ENCODE peak calls at places on chromosome 11, in four cellular contexts. H, Y, V and E are unnamed samples.

GRCh38 chr11:27656806-27657483 is 43.3 kb downstream of the BDNF start:
- DNase-seq in H (no peak), Y (no peak), V (no peak), E (peak; percentile 25)

GRCh38 chr11:8100605-8101004 is 19.6 kb downstream of the TUB start:
- DNase-seq in H (no peak), Y (no peak), V (no peak), E (no peak)

GRCh38 chr11:74307409-74307808 is 4.0 kb downstream of the P4HA3 start:
- DNase-seq in H (no peak), Y (peak; percentile 68), V (no peak), E (no peak)

GRCh38 chr11:64936539-64936938 is 846 bp upstream of the GPHA2 start:
- DNase-seq in H (no peak), Y (no peak), V (no peak), E (no peak)

GRCh38 chr11:121416909-121417567 is 35.1 kb upstream of the SORL1 start:
- DNase-seq in H (no peak), Y (peak; percentile 48), V (no peak), E (no peak)

GRCh38 chr11:34732831-34733230 is 111.9 kb downstream of the EHF start:
- DNase-seq in H (no peak), Y (no peak), V (no peak), E (no peak)

GRCh38 chr11:76787911-76788596 is 4.9 kb downstream of the TSKU start:
- DNase-seq in H (no peak), Y (peak; percentile 76), V (no peak), E (peak; percentile 90)

GRCh38 chr11:119236490-119236889 is 30.4 kb downstream of the CBL start:
- DNase-seq in H (no peak), Y (peak; percentile 72), V (no peak), E (no peak)

GRCh38 chr11:112689851-112690250 is 271.4 kb upstream of the NCAM1 start:
- DNase-seq in H (no peak), Y (no peak), V (no peak), E (no peak)
- H2BK15ac ChIP-seq in H (no peak overlapping the region), Y (no peak overlapping the region), V (no peak overlapping the region), E (no peak overlapping the region)

GRCh38 chr11:10558288-10558687 is 10.2 kb downstream of the LYVE1 start:
- DNase-seq in H (no peak), Y (no peak), V (no peak), E (no peak)
- H2BK15ac ChIP-seq in H (no peak overlapping the region), Y (no peak overlapping the region), V (no peak overlapping the region), E (no peak overlapping the region)

DNA sequence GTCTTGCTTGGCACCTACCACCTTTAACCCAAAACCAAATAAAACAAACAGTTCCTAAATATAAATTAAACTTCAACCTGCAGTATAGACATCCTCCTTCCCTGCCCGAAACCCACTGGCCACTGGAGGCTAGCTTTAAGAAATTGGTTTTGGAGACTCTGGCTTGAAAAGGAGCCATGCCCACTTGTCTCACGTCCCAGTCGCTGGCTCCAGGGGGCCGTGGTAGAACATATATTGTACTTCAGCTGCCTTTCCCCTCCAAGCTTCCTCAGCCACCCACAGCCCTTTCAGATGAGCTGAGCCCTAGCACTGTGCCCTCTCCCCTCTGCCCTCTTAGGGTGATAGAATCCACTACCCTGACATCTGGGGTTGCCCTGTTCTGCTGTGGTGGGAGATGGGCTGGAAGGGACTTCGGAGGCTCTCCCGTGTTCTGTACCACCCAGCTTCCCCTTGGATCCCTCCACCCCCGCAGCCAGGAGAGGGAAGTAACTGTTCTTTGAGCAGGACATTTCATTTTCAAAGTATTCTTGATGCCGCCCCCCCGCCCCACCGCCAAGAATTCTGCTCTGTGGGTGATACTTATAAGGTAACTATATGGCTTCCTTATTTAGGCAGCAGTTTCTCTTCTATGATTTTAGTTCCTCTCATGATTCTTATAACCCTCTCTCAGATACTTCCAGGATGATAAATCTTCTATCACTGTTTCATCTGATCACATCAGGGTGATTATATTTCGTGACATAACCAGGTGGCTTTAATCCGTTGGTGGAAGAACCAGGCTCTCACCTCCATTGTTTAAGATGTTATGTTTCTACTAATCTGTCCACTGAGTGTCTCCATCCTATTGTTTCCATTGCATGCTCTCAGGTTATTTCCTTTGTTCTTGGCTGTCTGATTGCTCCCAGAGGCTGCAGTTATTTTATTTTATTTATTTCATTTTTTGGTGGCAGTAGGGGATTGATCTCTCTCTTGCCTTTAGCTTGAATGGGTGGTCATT is 24.0 kb downstream of the ZBTB16 start:
- DNase-seq in H (no peak), Y (no peak), V (no peak), E (no peak)
- H2BK15ac ChIP-seq in H (no peak overlapping the region), Y (no peak overlapping the region), V (no peak overlapping the region), E (no peak overlapping the region)

DNA sequence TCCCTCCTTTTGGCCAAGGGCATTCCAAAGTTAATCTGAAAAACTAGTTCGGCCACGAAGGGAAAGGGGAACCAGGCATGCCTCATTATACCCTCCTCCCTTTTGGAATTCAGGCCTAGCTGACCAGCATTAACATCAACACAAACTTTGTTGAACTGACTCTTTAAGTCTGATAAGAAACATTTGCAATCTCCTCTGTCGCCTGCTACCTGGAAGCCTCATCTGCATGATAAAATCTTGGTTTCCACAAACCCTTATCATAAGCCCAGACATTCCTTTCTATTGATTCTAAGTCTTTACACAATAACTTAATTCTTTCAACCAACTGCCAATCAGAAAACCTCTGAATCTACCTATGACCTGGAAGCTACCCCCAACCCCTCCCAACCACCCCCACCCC is 11.4 kb downstream of the POGLUT3 start:
- DNase-seq in H (no peak), Y (no peak), V (no peak), E (peak; percentile 89)
- H2BK15ac ChIP-seq in H (no peak overlapping the region), Y (no peak overlapping the region), V (no peak overlapping the region), E (no peak overlapping the region)

GRCh38 chr11:69000391-69000790 is 12.7 kb downstream of the MRGPRF start:
- DNase-seq in H (no peak), Y (no peak), V (peak; percentile 9), E (no peak)
- H2BK15ac ChIP-seq in H (no peak overlapping the region), Y (no peak overlapping the region), V (no peak overlapping the region), E (no peak overlapping the region)

GRCh38 chr11:6674856-6675255 is 8.3 kb downstream of the MRPL17 start:
- DNase-seq in H (no peak), Y (no peak), V (no peak), E (no peak)
- H2BK15ac ChIP-seq in H (no peak overlapping the region), Y (no peak overlapping the region), V (no peak overlapping the region), E (no peak overlapping the region)

DNA sequence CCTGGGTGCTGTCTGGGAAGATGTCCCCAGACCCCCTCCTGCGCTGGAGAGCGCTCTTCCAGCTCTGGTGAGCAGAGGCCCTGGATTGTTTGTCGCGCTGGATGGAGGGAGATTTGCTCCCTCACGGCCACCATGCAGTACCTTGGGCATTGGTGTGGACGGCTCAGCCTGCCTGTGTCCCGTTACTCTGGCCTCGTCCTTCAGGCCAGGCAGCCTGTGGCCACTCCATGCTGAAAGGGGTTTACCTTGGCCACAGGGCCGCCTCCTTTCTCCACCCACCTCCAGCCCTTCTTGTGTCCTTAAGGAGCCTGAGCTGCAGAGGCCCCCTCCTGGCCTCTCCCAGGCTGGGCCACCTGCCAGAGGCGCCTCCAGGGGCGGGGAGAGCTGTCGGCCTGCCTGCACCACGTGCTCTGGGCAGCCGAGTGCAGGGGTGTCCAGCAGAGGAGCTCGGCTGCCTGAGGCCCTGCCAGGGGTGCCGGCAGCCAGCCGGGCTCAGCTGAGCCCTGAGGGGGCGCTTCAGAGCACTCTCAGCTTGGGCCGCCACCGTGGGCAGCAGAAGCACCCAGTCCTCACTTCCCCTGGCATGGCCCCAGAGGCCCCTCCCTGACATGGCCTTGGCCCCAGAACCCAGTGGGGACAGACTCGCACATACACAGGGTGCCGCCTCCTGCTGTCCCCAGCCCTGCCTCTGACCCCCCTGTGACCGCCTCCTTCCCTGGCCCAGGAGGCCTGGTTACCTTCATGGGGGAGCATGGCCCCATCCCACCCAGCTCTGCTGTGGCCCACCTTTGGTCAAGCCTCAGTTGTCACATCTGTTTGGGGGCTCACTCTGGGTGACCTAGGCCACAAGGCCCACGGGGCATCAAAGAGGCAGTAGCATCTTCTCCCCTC is 3.4 kb downstream of the CCND1 start:
- DNase-seq in H (no peak), Y (peak; percentile 92), V (no peak), E (no peak)
- H2BK15ac ChIP-seq in H (no peak overlapping the region), Y (no peak overlapping the region), V (no peak overlapping the region), E (no peak overlapping the region)

DNA sequence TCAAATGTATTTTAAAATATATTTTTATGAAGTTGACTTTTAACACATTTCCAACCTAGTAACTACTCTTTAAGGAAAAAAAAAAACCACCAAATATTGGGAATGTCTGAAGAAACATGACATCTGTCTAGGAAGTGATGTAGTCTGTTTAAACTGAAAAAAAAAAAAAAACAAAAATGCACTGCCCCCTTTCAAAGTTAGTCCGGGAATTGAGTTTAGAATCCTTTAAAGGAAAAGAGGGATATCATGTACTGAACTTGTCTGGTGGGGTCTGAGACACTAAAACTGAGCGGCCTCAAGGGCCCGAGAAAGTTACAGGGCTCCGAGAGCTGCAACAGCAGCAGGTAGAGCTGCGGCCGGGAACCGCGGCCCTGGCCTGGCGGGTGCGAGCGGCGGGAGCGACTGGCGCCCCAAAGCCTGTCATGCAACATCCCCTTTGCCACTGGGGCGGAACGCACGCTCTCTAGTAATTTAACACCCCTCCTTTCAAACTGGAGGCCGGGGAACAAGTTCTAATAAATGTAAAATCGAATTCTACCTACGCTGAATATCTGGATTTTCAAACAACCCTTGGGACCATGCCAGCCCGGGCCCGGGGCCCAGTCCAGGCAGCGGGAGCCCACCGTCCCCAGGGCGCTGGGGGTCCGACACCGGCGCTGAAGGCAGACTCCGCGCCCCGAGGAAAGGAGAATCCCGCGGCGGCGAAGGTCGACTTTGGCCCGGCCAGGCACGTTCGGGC is 758 bp downstream of the RDX start:
- DNase-seq in H (peak; percentile 55), Y (peak; percentile 40), V (peak; percentile 57), E (peak; percentile 67)
- H2BK15ac ChIP-seq in H (peak overlapping the region; percentile 91), Y (no peak overlapping the region), V (no peak overlapping the region), E (no peak overlapping the region)

DNA sequence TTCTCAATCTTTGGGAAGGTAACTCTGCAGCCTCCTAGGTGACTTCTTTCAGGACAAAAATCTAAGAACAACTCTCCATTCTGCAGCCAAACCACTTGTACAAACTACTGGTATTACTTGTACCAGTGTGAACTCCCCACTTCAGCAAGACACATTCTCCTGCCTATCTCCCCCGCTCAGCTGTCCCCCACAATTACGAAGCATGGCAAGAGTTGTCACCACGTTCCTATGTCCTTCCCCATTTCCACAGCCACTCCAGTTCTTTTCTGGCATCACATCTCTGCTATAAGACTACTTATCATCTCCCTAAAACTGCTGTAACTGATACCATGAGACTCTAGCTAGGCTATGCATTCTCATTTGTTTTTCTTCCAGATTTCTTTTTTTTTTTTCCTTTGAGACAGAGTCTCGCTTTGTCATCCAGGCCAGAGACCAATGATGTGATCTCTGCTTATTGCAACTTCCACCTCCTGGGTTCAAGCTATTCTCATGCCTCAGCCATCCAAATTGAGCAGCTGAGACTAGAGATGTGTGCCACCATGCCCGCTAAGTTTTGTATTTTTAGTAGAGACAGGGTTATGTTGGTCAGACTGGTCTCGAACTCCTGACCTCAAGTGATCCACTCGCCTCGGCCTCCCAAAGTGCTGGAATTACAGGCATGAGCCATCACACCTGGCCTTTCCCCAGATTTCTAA is 71.9 kb upstream of the CDON start:
- DNase-seq in H (no peak), Y (no peak), V (no peak), E (no peak)
- H2BK15ac ChIP-seq in H (no peak overlapping the region), Y (no peak overlapping the region), V (no peak overlapping the region), E (no peak overlapping the region)

DNA sequence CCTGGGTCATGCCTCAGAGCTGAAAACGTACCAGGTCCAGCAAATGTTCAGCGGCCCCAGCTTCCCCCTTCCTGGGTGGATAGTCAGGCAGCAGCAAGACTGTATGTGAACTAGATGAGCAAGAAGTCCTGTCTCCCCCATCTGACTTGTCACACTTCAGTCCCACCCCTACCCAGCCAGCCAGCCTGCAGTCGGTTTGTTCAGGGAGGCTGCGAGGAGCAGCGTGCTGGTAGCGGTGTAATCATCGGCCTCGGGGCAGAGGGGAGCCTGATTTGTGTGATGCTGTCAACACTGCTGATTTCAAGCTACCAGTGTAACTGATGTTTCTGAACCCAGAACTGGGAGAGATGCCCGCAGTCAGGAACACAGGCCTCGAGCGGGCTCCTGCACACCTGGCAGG is 9.6 kb downstream of the TMEM258 start:
- DNase-seq in H (no peak), Y (no peak), V (no peak), E (no peak)
- H2BK15ac ChIP-seq in H (no peak overlapping the region), Y (no peak overlapping the region), V (no peak overlapping the region), E (no peak overlapping the region)